ENCODE peak calls at places on chromosomes 13 and 19, in six cellular contexts. One of them, this sample, is unnamed.
A peak's percentile ranks its signal among the peaks of the same experiment; 100 is the strongest.

GRCh38 chr19:4376991-4377781 is 23.2 kb downstream of the SH3GL1 start:
- DNase-seq in GM19239: no peak
- DNase-seq in left lung: peak; percentile 31
- DNase-seq in fibroblast of pulmonary artery: no peak
- DNase-seq in EL: peak; percentile 44
- DNase-seq in hippocampal formation: no peak
- DNase-seq in this sample: no peak

GRCh38 chr13:28659611-28659970 is 661 bp downstream of the POMP start:
- DNase-seq in GM19239: peak; percentile 9
- DNase-seq in left lung: no peak
- DNase-seq in fibroblast of pulmonary artery: peak; percentile 74
- DNase-seq in EL: peak; percentile 60
- DNase-seq in hippocampal formation: no peak
- DNase-seq in this sample: no peak

GRCh38 chr13:112974676-112975075 is 5.7 kb downstream of the MCF2L start:
- DNase-seq in GM19239: no peak
- DNase-seq in left lung: no peak
- DNase-seq in fibroblast of pulmonary artery: no peak
- DNase-seq in EL: peak; percentile 6
- DNase-seq in hippocampal formation: no peak
- DNase-seq in this sample: no peak

GRCh38 chr19:7870571-7871279 is 3.5 kb downstream of the PRR36 start:
- DNase-seq in GM19239: no peak
- DNase-seq in left lung: peak; percentile 64
- DNase-seq in fibroblast of pulmonary artery: peak; percentile 36
- DNase-seq in EL: peak; percentile 60
- DNase-seq in hippocampal formation: peak; percentile 36
- DNase-seq in this sample: peak; percentile 24

GRCh38 chr19:35296644-35297514 is 4.9 kb downstream of the MAG start:
- DNase-seq in GM19239: no peak
- DNase-seq in left lung: no peak
- DNase-seq in fibroblast of pulmonary artery: no peak
- DNase-seq in EL: no peak
- DNase-seq in hippocampal formation: no peak
- DNase-seq in this sample: no peak

GRCh38 chr13:28429096-28429495 is 65.8 kb downstream of the FLT1 start:
- DNase-seq in GM19239: no peak
- DNase-seq in left lung: no peak
- DNase-seq in fibroblast of pulmonary artery: no peak
- DNase-seq in EL: no peak
- DNase-seq in hippocampal formation: no peak
- DNase-seq in this sample: no peak

GRCh38 chr13:114049026-114049425 is 75.2 kb upstream of the C13orf46 start:
- DNase-seq in GM19239: peak; percentile 66
- DNase-seq in left lung: no peak
- DNase-seq in fibroblast of pulmonary artery: no peak
- DNase-seq in EL: no peak
- DNase-seq in hippocampal formation: no peak
- DNase-seq in this sample: no peak

GRCh38 chr19:41023193-41023592 is 32.1 kb downstream of the CYP2B6 start:
- DNase-seq in GM19239: no peak
- DNase-seq in left lung: no peak
- DNase-seq in fibroblast of pulmonary artery: no peak
- DNase-seq in EL: no peak
- DNase-seq in hippocampal formation: no peak
- DNase-seq in this sample: no peak

GRCh38 chr13:113119822-113120189 is 2.8 kb upstream of the F10 start:
- DNase-seq in GM19239: no peak
- DNase-seq in left lung: no peak
- DNase-seq in fibroblast of pulmonary artery: no peak
- DNase-seq in EL: no peak
- DNase-seq in hippocampal formation: no peak
- DNase-seq in this sample: no peak

GRCh38 chr13:77874406-77874805 is 44.2 kb downstream of the EDNRB start:
- DNase-seq in GM19239: no peak
- DNase-seq in left lung: no peak
- DNase-seq in fibroblast of pulmonary artery: peak; percentile 65
- DNase-seq in EL: no peak
- DNase-seq in hippocampal formation: no peak
- DNase-seq in this sample: no peak

GRCh38 chr19:47084879-47085439 is 28.6 kb downstream of the ZC3H4 start:
- DNase-seq in GM19239: no peak
- DNase-seq in left lung: no peak
- DNase-seq in fibroblast of pulmonary artery: no peak
- DNase-seq in EL: no peak
- DNase-seq in hippocampal formation: no peak
- DNase-seq in this sample: no peak

GRCh38 chr19:45050036-45050435 is 11.2 kb downstream of the CLASRP start:
- DNase-seq in GM19239: no peak
- DNase-seq in left lung: no peak
- DNase-seq in fibroblast of pulmonary artery: no peak
- DNase-seq in EL: no peak
- DNase-seq in hippocampal formation: no peak
- DNase-seq in this sample: no peak

GRCh38 chr19:13935765-13936486 is 2.3 kb downstream of the PODNL1 start:
- DNase-seq in GM19239: no peak
- DNase-seq in left lung: no peak
- DNase-seq in fibroblast of pulmonary artery: no peak
- DNase-seq in EL: no peak
- DNase-seq in hippocampal formation: no peak
- DNase-seq in this sample: peak; percentile 43

This sample was measured in Peyer's patch.